ENCODE peak calls at places on chromosomes 5 and 9, in four cellular contexts. One of them, this sample, is unnamed.

GRCh38 chr5:78757269-78758053 is 108.9 kb upstream of the LHFPL2 start:
- DNase-seq in K562: no peak
- DNase-seq in endothelial cell of umbilical vein: no peak
- DNase-seq in A549: peak; percentile 42
- DNase-seq in this sample: peak; percentile 54

GRCh38 chr9:121826711-121827110 is 175.3 kb downstream of the DAB2IP start:
- DNase-seq in K562: no peak
- DNase-seq in endothelial cell of umbilical vein: no peak
- DNase-seq in A549: no peak
- DNase-seq in this sample: no peak

GRCh38 chr5:146540421-146540820 is 24.4 kb upstream of the GPR151 start:
- DNase-seq in K562: no peak
- DNase-seq in endothelial cell of umbilical vein: no peak
- DNase-seq in A549: no peak
- DNase-seq in this sample: no peak

GRCh38 chr9:114282926-114283325 is 40.0 kb upstream of the ORM1 start:
- DNase-seq in K562: no peak
- DNase-seq in endothelial cell of umbilical vein: no peak
- DNase-seq in A549: peak; percentile 46
- DNase-seq in this sample: peak; percentile 95

GRCh38 chr5:127358274-127358673 is 67.7 kb downstream of the MEGF10 start:
- DNase-seq in K562: no peak
- DNase-seq in endothelial cell of umbilical vein: peak; percentile 41
- DNase-seq in A549: no peak
- DNase-seq in this sample: no peak

GRCh38 chr5:35651002-35651756 is 33.5 kb downstream of the SPEF2 start:
- DNase-seq in K562: no peak
- DNase-seq in endothelial cell of umbilical vein: peak; percentile 57
- DNase-seq in A549: peak; percentile 46
- DNase-seq in this sample: peak; percentile 35

GRCh38 chr5:135593886-135594285 is 15.1 kb upstream of the CXCL14 start:
- DNase-seq in K562: no peak
- DNase-seq in endothelial cell of umbilical vein: no peak
- DNase-seq in A549: no peak
- DNase-seq in this sample: peak; percentile 29

GRCh38 chr5:100872409-100873190 is 30.5 kb downstream of the ST8SIA4 start:
- DNase-seq in K562: no peak
- DNase-seq in endothelial cell of umbilical vein: no peak
- DNase-seq in A549: no peak
- DNase-seq in this sample: no peak

GRCh38 chr5:36301858-36302603 is at the start of gene RANBP3L:
- DNase-seq in K562: no peak
- DNase-seq in endothelial cell of umbilical vein: peak; percentile 69
- DNase-seq in A549: no peak
- DNase-seq in this sample: peak; percentile 32

GRCh38 chr9:115944166-115944948 is 209.2 kb upstream of the PAPPA start:
- DNase-seq in K562: no peak
- DNase-seq in endothelial cell of umbilical vein: peak; percentile 11
- DNase-seq in A549: peak; percentile 100
- DNase-seq in this sample: no peak

GRCh38 chr5:173689713-173690360 is 73.4 kb upstream of the BOD1 start:
- DNase-seq in K562: no peak
- DNase-seq in endothelial cell of umbilical vein: peak; percentile 51
- DNase-seq in A549: peak; percentile 48
- DNase-seq in this sample: no peak

GRCh38 chr5:147391781-147392180 is 118.1 kb downstream of the DPYSL3 start:
- DNase-seq in K562: peak; percentile 13
- DNase-seq in endothelial cell of umbilical vein: peak; percentile 80
- DNase-seq in A549: peak; percentile 56
- DNase-seq in this sample: peak; percentile 57

GRCh38 chr5:14635656-14636055 is 28.9 kb upstream of the OTULIN start:
- DNase-seq in K562: no peak
- DNase-seq in endothelial cell of umbilical vein: no peak
- DNase-seq in A549: no peak
- DNase-seq in this sample: no peak

GRCh38 chr5:65811004-65811403 is 89.0 kb downstream of the NLN start:
- DNase-seq in K562: no peak
- DNase-seq in endothelial cell of umbilical vein: no peak
- DNase-seq in A549: peak; percentile 17
- DNase-seq in this sample: no peak

GRCh38 chr5:139566611-139567010 is 5.5 kb downstream of the UBE2D2 start:
- DNase-seq in K562: no peak
- DNase-seq in endothelial cell of umbilical vein: no peak
- DNase-seq in A549: no peak
- DNase-seq in this sample: peak; percentile 67

GRCh38 chr5:72556351-72557146 is 49.3 kb upstream of the ZNF366 start:
- DNase-seq in K562: no peak
- DNase-seq in endothelial cell of umbilical vein: peak; percentile 85
- DNase-seq in A549: peak; percentile 72
- DNase-seq in this sample: no peak

GRCh38 chr9:137820161-137820855 is 57.3 kb upstream of the CACNA1B start:
- DNase-seq in K562: no peak
- DNase-seq in endothelial cell of umbilical vein: no peak
- DNase-seq in A549: no peak
- DNase-seq in this sample: no peak

GRCh38 chr5:41747291-41747690 is 122.9 kb downstream of the OXCT1 start:
- DNase-seq in K562: no peak
- DNase-seq in endothelial cell of umbilical vein: peak; percentile 77
- DNase-seq in A549: no peak
- DNase-seq in this sample: no peak

GRCh38 chr5:19986036-19986619 is 1.9 kb downstream of the CDH18 start:
- DNase-seq in K562: no peak
- DNase-seq in endothelial cell of umbilical vein: no peak
- DNase-seq in A549: no peak
- DNase-seq in this sample: no peak

GRCh38 chr5:180135128-180135955 is 63.8 kb upstream of the RNF130 start:
- DNase-seq in K562: no peak
- DNase-seq in endothelial cell of umbilical vein: no peak
- DNase-seq in A549: no peak
- DNase-seq in this sample: peak; percentile 80

GRCh38 chr5:139407517-139407916 is 3.6 kb upstream of the SPATA24 start:
- DNase-seq in K562: no peak
- DNase-seq in endothelial cell of umbilical vein: no peak
- DNase-seq in A549: no peak
- DNase-seq in this sample: peak; percentile 76

GRCh38 chr9:97528529-97529230 is 27.2 kb downstream of the TMOD1 start:
- DNase-seq in K562: no peak
- DNase-seq in endothelial cell of umbilical vein: no peak
- DNase-seq in A549: no peak
- DNase-seq in this sample: no peak

GRCh38 chr5:135458921-135459331 is 6.8 kb upstream of the TIFAB start:
- DNase-seq in K562: peak; percentile 44
- DNase-seq in endothelial cell of umbilical vein: no peak
- DNase-seq in A549: peak; percentile 36
- DNase-seq in this sample: no peak

GRCh38 chr9:72952914-72953313 is at the start of gene ALDH1A1:
- DNase-seq in K562: no peak
- DNase-seq in endothelial cell of umbilical vein: peak; percentile 73
- DNase-seq in A549: peak; percentile 91
- DNase-seq in this sample: peak; percentile 10

GRCh38 chr5:157267766-157268480 is 2.0 kb downstream of the CYFIP2 start:
- DNase-seq in K562: no peak
- DNase-seq in endothelial cell of umbilical vein: no peak
- DNase-seq in A549: no peak
- DNase-seq in this sample: no peak

GRCh38 chr9:71990466-71990865 is 69.9 kb downstream of the C9orf57 start:
- DNase-seq in K562: no peak
- DNase-seq in endothelial cell of umbilical vein: no peak
- DNase-seq in A549: no peak
- DNase-seq in this sample: peak; percentile 69

GRCh38 chr5:72955143-72955767 is 586 bp upstream of the FCHO2 start:
- DNase-seq in K562: peak; percentile 45
- DNase-seq in endothelial cell of umbilical vein: no peak
- DNase-seq in A549: no peak
- DNase-seq in this sample: peak; percentile 52

GRCh38 chr5:16855475-16855874 is 80.6 kb downstream of the MYO10 start:
- DNase-seq in K562: no peak
- DNase-seq in endothelial cell of umbilical vein: peak; percentile 83
- DNase-seq in A549: no peak
- DNase-seq in this sample: no peak

DNA sequence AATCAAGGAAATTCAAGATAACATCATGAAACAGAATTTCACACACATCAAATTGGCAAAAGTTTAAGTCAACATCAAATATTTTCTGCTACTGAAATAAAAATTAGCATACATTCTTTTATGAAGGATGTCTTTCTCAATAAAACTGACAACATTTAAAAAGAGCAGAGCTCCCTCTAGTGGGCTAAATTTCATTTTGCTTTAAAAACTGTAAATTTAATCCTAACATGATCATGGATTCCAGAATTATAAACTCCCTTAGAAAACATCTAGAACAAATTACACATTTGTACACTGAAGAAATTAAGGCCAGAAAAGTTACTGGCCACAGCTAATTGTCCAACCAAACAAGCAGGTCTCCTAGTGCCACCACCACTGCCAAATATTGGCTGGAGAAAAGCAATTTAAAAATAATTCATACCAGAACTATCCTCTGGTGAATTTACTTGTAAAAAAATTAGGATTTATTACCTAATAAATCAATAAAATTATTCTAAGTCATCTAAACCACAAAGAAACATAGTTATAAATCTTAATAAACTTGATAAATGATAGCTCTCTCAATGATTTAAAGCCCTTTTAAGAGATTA is 31.2 kb downstream of the DEPDC1B start:
- DNase-seq in K562: no peak
- DNase-seq in endothelial cell of umbilical vein: peak; percentile 42
- DNase-seq in A549: peak; percentile 43
- DNase-seq in this sample: peak; percentile 57
- TF ChIP-seq MAX in K562: no peak
- TF ChIP-seq MAX in endothelial cell of umbilical vein: no peak
- TF ChIP-seq MAX in A549: no peak
- TF ChIP-seq MAX in this sample: no peak

DNA sequence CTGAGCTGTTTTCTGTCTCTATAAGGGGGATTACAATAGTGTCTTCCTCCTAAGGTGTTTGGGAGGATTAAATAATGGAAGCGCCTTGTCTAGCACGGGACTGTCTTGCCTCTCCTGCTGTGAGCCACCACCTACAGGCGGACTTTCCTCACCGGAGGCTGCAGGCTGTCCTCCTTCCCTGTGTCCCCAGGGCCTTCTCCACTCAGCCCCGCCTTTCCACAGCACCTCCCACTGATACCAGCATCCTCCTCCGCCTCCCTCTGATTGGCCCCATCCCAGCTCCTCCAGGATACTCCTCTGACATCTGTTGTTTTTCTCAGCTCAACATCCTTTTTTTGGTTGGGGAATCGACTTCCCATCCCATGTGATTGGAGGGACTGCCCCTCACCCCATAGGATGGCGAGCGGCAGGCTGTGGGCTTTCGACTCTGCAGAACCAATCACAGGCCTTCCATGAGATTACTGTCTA is 851 bp upstream of the ZDHHC12 start:
- DNase-seq in K562: peak; percentile 91
- DNase-seq in endothelial cell of umbilical vein: peak; percentile 70
- DNase-seq in A549: peak; percentile 83
- DNase-seq in this sample: peak; percentile 79
- TF ChIP-seq POLR2A in K562: peak; percentile 14
- TF ChIP-seq POLR2A in endothelial cell of umbilical vein: no peak
- TF ChIP-seq POLR2A in A549: peak; percentile 49
- TF ChIP-seq POLR2A in this sample: no peak

DNA sequence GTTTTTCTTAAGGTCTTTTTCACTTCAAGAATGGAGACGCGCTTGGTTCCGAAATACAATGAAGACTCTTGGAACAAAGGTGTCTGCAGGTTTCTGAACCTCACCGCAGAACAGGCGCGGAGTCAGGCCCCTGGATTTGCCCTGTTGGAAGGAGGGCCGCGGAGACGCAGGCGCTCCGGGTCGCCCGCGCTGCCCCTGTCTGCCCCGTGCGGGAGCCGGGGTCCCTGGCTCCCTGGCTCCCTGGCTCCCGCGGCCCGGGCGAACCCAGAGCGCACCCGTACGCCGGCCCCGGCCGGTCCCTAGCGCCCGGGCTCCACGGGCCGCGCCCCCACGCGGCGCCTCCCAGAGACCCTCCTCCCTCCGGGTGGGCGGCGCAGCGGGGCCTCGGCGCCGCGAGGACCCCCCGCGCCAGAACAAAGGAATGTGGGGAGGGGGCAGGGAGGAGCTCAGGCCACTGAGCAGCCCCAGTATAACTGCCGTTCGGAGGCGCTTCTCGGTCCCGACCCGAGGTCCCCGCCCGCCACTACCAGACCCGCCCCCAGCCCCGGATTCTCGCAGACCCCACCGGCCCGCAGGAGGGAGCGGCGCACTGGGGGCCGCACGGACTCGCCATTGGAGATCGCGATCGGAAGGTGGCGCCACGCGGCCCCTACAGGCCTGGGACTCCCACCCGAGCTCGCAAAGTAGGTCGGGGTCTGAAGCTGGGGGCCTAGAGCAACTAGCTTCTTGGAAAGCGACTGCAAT is 2.4 kb downstream of the NFIL3 start:
- DNase-seq in K562: no peak
- DNase-seq in endothelial cell of umbilical vein: peak; percentile 47
- DNase-seq in A549: no peak
- DNase-seq in this sample: no peak
- TF ChIP-seq MYC in K562: no peak
- TF ChIP-seq MYC in endothelial cell of umbilical vein: no peak
- TF ChIP-seq MYC in A549: no peak
- TF ChIP-seq MYC in this sample: no peak

DNA sequence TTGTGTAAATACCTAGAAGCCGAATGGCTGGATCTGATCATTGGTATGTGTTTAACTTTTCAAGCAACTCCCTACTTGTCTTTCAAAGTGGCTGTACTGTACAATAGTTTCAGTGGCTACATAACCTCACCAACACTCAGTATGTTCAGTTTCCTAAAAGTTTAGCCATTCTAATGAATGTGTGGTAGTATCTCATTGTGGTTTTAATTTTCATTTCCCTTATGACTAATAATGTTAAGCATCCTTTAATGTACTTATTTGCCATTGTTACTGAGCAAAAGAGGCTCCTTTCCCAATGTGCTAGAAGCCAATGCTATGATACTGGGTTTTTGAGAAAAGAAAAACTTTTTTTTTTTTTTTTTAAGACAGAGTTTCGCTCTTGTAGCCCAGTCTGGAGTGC is 27.8 kb upstream of the ALDOB start:
- DNase-seq in K562: no peak
- DNase-seq in endothelial cell of umbilical vein: no peak
- DNase-seq in A549: no peak
- DNase-seq in this sample: no peak
- TF ChIP-seq MAX in K562: no peak
- TF ChIP-seq MAX in endothelial cell of umbilical vein: no peak
- TF ChIP-seq MAX in A549: no peak
- TF ChIP-seq MAX in this sample: no peak

GRCh38 chr9:98765276-98765675 is 31.1 kb downstream of the ANKS6 start:
- DNase-seq in K562: no peak
- DNase-seq in endothelial cell of umbilical vein: no peak
- DNase-seq in A549: no peak
- DNase-seq in this sample: no peak

GRCh38 chr9:98767915-98768314 is 28.4 kb downstream of the ANKS6 start:
- DNase-seq in K562: no peak
- DNase-seq in endothelial cell of umbilical vein: no peak
- DNase-seq in A549: no peak
- DNase-seq in this sample: no peak

GRCh38 chr9:98768344-98768743 is 28.0 kb downstream of the ANKS6 start:
- DNase-seq in K562: no peak
- DNase-seq in endothelial cell of umbilical vein: no peak
- DNase-seq in A549: no peak
- DNase-seq in this sample: no peak

GRCh38 chr9:98767196-98767595 is 29.2 kb downstream of the ANKS6 start:
- DNase-seq in K562: no peak
- DNase-seq in endothelial cell of umbilical vein: no peak
- DNase-seq in A549: no peak
- DNase-seq in this sample: no peak

GRCh38 chr9:98766548-98766947 is 29.8 kb downstream of the ANKS6 start:
- DNase-seq in K562: no peak
- DNase-seq in endothelial cell of umbilical vein: no peak
- DNase-seq in A549: no peak
- DNase-seq in this sample: peak; percentile 78
- TF ChIP-seq POLR2A in K562: no peak
- TF ChIP-seq POLR2A in endothelial cell of umbilical vein: no peak
- TF ChIP-seq POLR2A in A549: no peak
- TF ChIP-seq POLR2A in this sample: no peak

This sample was measured in NB4.